ENCODE peak calls at places on chromosomes 3 and 15, in six cellular contexts. One of them, this sample, is unnamed.

GRCh38 chr3:157981819-157982218 is 124.4 kb downstream of the SHOX2 start:
- DNase-seq in ovary: no peak
- DNase-seq in uterus: no peak
- DNase-seq in A673: no peak
- DNase-seq in effector memory CD4-positive, alpha-beta T cell: no peak
- DNase-seq in right cardiac atrium: no peak
- DNase-seq in this sample: no peak

GRCh38 chr3:11154953-11155325 is 646 bp downstream of the HRH1 start:
- DNase-seq in uterus: no peak
- DNase-seq in effector memory CD4-positive, alpha-beta T cell: no peak
- DNase-seq in A673: peak; percentile 38
- DNase-seq in ovary: no peak
- DNase-seq in right cardiac atrium: no peak
- DNase-seq in this sample: no peak

GRCh38 chr15:73952913-73953750 is 26.9 kb downstream of the LOXL1 start:
- DNase-seq in A673: no peak
- DNase-seq in uterus: no peak
- DNase-seq in right cardiac atrium: peak; percentile 52
- DNase-seq in effector memory CD4-positive, alpha-beta T cell: no peak
- DNase-seq in ovary: no peak
- DNase-seq in this sample: no peak

GRCh38 chr3:50430950-50431435 is 71.7 kb upstream of the TMEM115 start:
- DNase-seq in ovary: no peak
- DNase-seq in effector memory CD4-positive, alpha-beta T cell: no peak
- DNase-seq in right cardiac atrium: no peak
- DNase-seq in uterus: no peak
- DNase-seq in A673: peak; percentile 31
- DNase-seq in this sample: no peak

GRCh38 chr3:188627652-188628051 is 473.7 kb downstream of the LPP start:
- DNase-seq in right cardiac atrium: no peak
- DNase-seq in effector memory CD4-positive, alpha-beta T cell: no peak
- DNase-seq in ovary: no peak
- DNase-seq in uterus: no peak
- DNase-seq in A673: no peak
- DNase-seq in this sample: no peak

GRCh38 chr3:140384876-140385275 is 293.0 kb upstream of the TRIM42 start:
- DNase-seq in uterus: no peak
- DNase-seq in right cardiac atrium: no peak
- DNase-seq in A673: no peak
- DNase-seq in effector memory CD4-positive, alpha-beta T cell: no peak
- DNase-seq in ovary: no peak
- DNase-seq in this sample: no peak

GRCh38 chr3:65732060-65732933 is 306.4 kb downstream of the MAGI1 start:
- DNase-seq in uterus: peak; percentile 15
- DNase-seq in effector memory CD4-positive, alpha-beta T cell: no peak
- DNase-seq in ovary: no peak
- DNase-seq in right cardiac atrium: no peak
- DNase-seq in A673: peak; percentile 65
- DNase-seq in this sample: peak; percentile 33

GRCh38 chr15:80403712-80404056 is 498 bp upstream of the ARNT2 start:
- DNase-seq in effector memory CD4-positive, alpha-beta T cell: no peak
- DNase-seq in uterus: no peak
- DNase-seq in A673: no peak
- DNase-seq in right cardiac atrium: peak; percentile 72
- DNase-seq in ovary: no peak
- DNase-seq in this sample: no peak

GRCh38 chr3:44529927-44530326 is 25.1 kb upstream of the ZKSCAN7 start:
- DNase-seq in A673: no peak
- DNase-seq in uterus: no peak
- DNase-seq in ovary: no peak
- DNase-seq in right cardiac atrium: no peak
- DNase-seq in effector memory CD4-positive, alpha-beta T cell: no peak
- DNase-seq in this sample: no peak

GRCh38 chr15:63056843-63057242 is 14.3 kb downstream of the TPM1 start:
- DNase-seq in right cardiac atrium: peak; percentile 82
- DNase-seq in effector memory CD4-positive, alpha-beta T cell: no peak
- DNase-seq in ovary: peak; percentile 89
- DNase-seq in A673: no peak
- DNase-seq in uterus: peak; percentile 77
- DNase-seq in this sample: peak; percentile 27
- H3K4me3 ChIP-seq in right cardiac atrium: no peak overlapping the region
- H3K4me3 ChIP-seq in effector memory CD4-positive, alpha-beta T cell: no peak overlapping the region
- H3K4me3 ChIP-seq in ovary: no peak overlapping the region
- H3K4me3 ChIP-seq in A673: no peak overlapping the region
- H3K4me3 ChIP-seq in uterus: no peak overlapping the region
- H3K4me3 ChIP-seq in this sample: no peak overlapping the region

DNA sequence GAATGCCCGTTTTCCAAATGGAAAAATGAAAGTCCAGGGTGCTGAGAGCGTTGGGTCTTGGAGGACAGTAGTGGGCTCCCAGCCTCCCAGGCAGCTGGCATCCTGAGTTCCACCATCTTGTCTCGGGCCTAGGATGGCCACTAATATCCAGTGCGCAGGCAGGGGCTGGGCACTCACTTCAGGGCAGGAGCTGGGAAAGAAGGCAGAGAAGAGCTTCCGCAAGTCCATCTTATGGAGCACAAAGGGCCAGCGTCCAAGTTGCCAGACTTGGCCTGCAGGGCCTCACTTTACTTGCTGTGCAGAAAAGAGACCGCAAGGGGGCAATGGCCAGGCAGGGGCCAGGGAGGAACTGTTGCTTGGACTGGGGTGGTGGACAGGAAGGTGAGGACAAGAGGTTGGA is 46.1 kb downstream of the IQSEC1 start:
- DNase-seq in right cardiac atrium: no peak
- DNase-seq in effector memory CD4-positive, alpha-beta T cell: no peak
- DNase-seq in uterus: no peak
- DNase-seq in A673: no peak
- DNase-seq in ovary: no peak
- DNase-seq in this sample: no peak
- H3K27ac ChIP-seq in right cardiac atrium: no peak overlapping the region
- H3K27ac ChIP-seq in effector memory CD4-positive, alpha-beta T cell: no peak overlapping the region
- H3K27ac ChIP-seq in uterus: no peak overlapping the region
- H3K27ac ChIP-seq in A673: no peak overlapping the region
- H3K27ac ChIP-seq in ovary: no peak overlapping the region
- H3K27ac ChIP-seq in this sample: no peak overlapping the region

DNA sequence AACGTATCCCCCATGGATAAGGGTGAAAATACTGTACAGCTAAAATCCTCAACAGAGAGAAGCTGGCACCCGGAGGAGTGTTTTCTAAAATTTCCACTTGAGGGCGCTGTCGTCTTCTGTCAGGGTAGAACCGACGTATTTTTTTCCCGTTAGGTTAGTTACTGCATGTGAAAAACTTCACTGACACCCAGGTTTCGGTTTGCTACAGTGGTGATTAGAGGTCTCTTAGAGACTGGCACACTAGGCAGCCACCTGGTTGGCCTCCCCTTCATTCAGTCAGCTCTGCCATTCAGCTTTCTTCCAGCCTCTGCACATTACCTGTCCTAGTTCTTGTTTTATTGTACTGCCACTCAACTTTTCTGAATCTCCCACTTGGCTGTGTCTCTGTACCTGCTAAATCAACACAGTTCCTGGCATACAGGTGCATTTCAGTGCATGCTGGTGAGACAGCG is 18.4 kb downstream of the CCK start:
- DNase-seq in A673: peak; percentile 62
- DNase-seq in uterus: no peak
- DNase-seq in right cardiac atrium: no peak
- DNase-seq in ovary: no peak
- DNase-seq in effector memory CD4-positive, alpha-beta T cell: peak; percentile 12
- DNase-seq in this sample: peak; percentile 73
- H3K4me3 ChIP-seq in A673: no peak overlapping the region
- H3K4me3 ChIP-seq in uterus: no peak overlapping the region
- H3K4me3 ChIP-seq in right cardiac atrium: no peak overlapping the region
- H3K4me3 ChIP-seq in ovary: no peak overlapping the region
- H3K4me3 ChIP-seq in effector memory CD4-positive, alpha-beta T cell: no peak overlapping the region
- H3K4me3 ChIP-seq in this sample: peak overlapping the region; percentile 9

GRCh38 chr3:113534365-113534764 is 2.0 kb downstream of the SIDT1 start:
- DNase-seq in uterus: no peak
- DNase-seq in A673: no peak
- DNase-seq in ovary: no peak
- DNase-seq in right cardiac atrium: no peak
- DNase-seq in effector memory CD4-positive, alpha-beta T cell: no peak
- DNase-seq in this sample: no peak
- H3K27ac ChIP-seq in uterus: no peak overlapping the region
- H3K27ac ChIP-seq in A673: no peak overlapping the region
- H3K27ac ChIP-seq in ovary: no peak overlapping the region
- H3K27ac ChIP-seq in right cardiac atrium: no peak overlapping the region
- H3K27ac ChIP-seq in effector memory CD4-positive, alpha-beta T cell: peak overlapping the region; percentile 86
- H3K27ac ChIP-seq in this sample: no peak overlapping the region

DNA sequence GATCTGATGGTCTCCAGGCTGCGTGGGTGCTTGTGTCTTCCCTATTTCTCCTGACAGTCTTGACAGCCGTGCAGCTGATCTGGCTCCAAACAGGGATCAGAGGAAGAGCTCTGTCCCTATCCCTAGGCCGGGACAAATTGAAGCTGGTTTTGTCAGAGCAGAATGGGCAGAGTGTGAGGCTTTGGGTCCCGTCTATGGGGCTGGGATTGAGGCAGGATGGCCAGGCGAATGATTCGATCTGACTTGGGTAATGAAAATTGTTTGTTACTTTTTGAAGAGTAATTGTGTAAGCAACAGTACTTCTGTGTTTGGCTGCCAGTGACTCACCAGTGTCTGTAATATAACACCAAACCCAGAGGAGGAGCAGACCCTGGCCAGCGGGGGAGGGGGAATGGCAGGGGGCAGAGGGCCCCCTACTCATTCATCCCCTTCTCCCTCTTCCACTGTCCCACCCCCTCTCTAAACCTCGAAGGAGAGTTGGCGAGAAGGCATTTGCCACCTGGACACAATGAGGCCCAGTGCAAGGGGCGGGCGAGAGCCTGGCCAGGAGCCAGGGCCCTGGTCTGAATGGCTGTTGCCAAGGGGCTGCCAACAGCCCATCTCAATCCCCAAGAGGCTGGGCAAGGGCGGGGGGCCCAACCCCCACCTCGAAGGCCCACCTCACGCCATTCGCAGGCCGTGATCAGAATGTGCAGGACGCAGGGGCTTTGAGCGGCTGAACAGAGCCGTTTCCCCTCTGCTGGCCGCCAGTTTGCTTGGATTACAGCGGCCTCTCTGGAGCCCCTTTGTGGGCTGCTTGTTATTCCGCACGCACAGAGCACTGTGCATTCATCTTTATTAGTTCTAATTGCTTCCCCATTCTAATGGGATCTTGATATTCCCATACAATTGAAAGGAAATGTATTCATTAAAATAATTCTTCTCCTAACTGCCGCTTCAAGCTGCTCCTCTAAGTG is 5.1 kb upstream of the MAGEF1 start:
- DNase-seq in A673: peak; percentile 87
- DNase-seq in right cardiac atrium: peak; percentile 74
- DNase-seq in uterus: peak; percentile 73
- DNase-seq in ovary: peak; percentile 70
- DNase-seq in effector memory CD4-positive, alpha-beta T cell: no peak
- DNase-seq in this sample: no peak
- H3K4me3 ChIP-seq in A673: peak overlapping the region; percentile 16
- H3K4me3 ChIP-seq in right cardiac atrium: no peak overlapping the region
- H3K4me3 ChIP-seq in uterus: no peak overlapping the region
- H3K4me3 ChIP-seq in ovary: no peak overlapping the region
- H3K4me3 ChIP-seq in effector memory CD4-positive, alpha-beta T cell: no peak overlapping the region
- H3K4me3 ChIP-seq in this sample: no peak overlapping the region

This sample was measured in prostate gland.